ENCODE peak calls at places on chromosomes 2 and 18, in ten cellular contexts. N is HCT116, P is HepG2, Y is K562, U is hepatocyte, I is mammary epithelial cell, S is MM.1S, G is neural progenitor cell, C is PC-3, K is H9. E is an unnamed sample.

GRCh38 chr2:27264253-27264752 is 1.5 kb upstream of the SLC30A3 start:
- DNase-seq in K (peak; percentile 63), P (no peak), I (no peak), G (peak; percentile 58), N (no peak), C (no peak), S (peak; percentile 12), Y (no peak), U (peak; percentile 39), E (peak; percentile 22)

GRCh38 chr2:12222561-12222960 is 476.1 kb downstream of the LPIN1 start:
- DNase-seq in U (no peak), C (peak; percentile 11), G (no peak), P (no peak), S (no peak), K (no peak), I (peak; percentile 28), N (no peak), Y (no peak), E (no peak)

GRCh38 chr2:10265328-10266132 is 37.2 kb upstream of the HPCAL1 start:
- DNase-seq in P (no peak), S (no peak), G (no peak), K (no peak), N (no peak), I (no peak), U (no peak), C (no peak), Y (no peak), E (no peak)

GRCh38 chr2:105411720-105412407 is 13.0 kb upstream of the FHL2 start:
- DNase-seq in K (no peak), Y (no peak), I (no peak), G (no peak), C (peak; percentile 55), S (no peak), P (no peak), N (no peak), U (peak; percentile 42), E (no peak)

GRCh38 chr18:76452357-76452756 is 42.7 kb downstream of the ZNF516 start:
- DNase-seq in N (no peak), U (no peak), Y (no peak), I (no peak), G (no peak), S (no peak), K (no peak), C (no peak), P (no peak), E (no peak)

GRCh38 chr2:1728821-1729220 is 15.5 kb downstream of the PXDN start:
- DNase-seq in G (peak; percentile 67), Y (no peak), S (no peak), P (no peak), U (peak; percentile 74), I (no peak), N (no peak), C (peak; percentile 64), K (peak; percentile 74), E (no peak)

GRCh38 chr2:42359304-42359749 is 1.7 kb downstream of the COX7A2L start:
- DNase-seq in Y (no peak), P (no peak), N (no peak), K (no peak), G (no peak), S (peak; percentile 35), C (no peak), I (peak; percentile 26), U (no peak), E (peak; percentile 24)

GRCh38 chr18:45161850-45162249 is 453.4 kb upstream of the SLC14A2 start:
- DNase-seq in Y (no peak), K (no peak), N (no peak), G (no peak), C (no peak), S (peak; percentile 7), P (no peak), I (no peak), U (no peak), E (no peak)

GRCh38 chr2:127078691-127079270 is 28.2 kb downstream of the BIN1 start:
- DNase-seq in U (no peak), K (no peak), G (no peak), S (no peak), Y (no peak), C (no peak), I (no peak), P (no peak), N (no peak), E (no peak)

GRCh38 chr2:127078028-127078427 is 28.9 kb downstream of the BIN1 start:
- DNase-seq in K (no peak), Y (no peak), P (no peak), G (no peak), C (no peak), S (no peak), U (no peak), I (no peak), N (no peak), E (no peak)

GRCh38 chr2:127080941-127081769 is 25.8 kb downstream of the BIN1 start:
- DNase-seq in K (no peak), N (no peak), S (no peak), I (no peak), G (no peak), C (no peak), Y (no peak), P (no peak), U (no peak), E (peak; percentile 19)

GRCh38 chr2:127080226-127080940 is 26.6 kb downstream of the BIN1 start:
- DNase-seq in C (no peak), U (peak; percentile 76), G (no peak), N (no peak), P (peak; percentile 38), I (no peak), K (no peak), Y (peak; percentile 69), S (no peak), E (no peak)

DNA sequence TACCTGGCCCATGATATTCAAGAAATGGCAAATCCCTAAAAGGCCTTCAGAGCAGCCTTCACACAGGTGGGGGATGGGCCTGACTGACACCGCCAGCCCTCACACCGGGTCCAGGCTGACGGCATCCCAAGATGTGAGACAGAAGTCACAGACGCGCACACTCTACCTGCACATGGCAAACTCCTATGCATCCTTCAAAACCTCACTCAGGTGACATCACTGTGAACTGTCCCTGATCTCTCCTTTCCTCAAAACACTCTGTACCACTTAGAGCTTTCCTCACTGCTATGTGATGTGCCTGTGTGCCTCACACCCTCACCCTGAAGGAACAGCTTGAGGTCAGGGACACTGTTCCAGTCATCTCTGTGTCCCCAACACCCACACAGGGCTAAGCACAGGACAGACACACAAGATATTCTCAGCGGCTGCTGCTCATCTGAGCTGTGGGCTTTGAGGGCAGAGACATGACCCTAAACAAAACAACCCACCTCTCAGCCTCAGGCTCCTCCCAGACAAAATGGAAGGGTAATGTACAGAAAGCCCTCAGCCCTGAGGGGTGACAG is 27.5 kb downstream of the BIN1 start:
- DNase-seq in G (no peak), S (no peak), C (no peak), I (no peak), P (no peak), K (no peak), N (no peak), U (no peak), Y (no peak), E (no peak)
- H3K79me2 ChIP-seq in G (peaks cover 4% of the 10 kb centered on the region), S (no peaks in the 10 kb centered on the region), C (peaks cover 16% of the 10 kb centered on the region), I (no peaks in the 10 kb centered on the region), P (no peaks in the 10 kb centered on the region), K (no peaks in the 10 kb centered on the region), N (no peaks in the 10 kb centered on the region), U (peaks cover 89% of the 10 kb centered on the region), Y (no peaks in the 10 kb centered on the region), E (no peaks in the 10 kb centered on the region)

GRCh38 chr2:144328933-144329332 is 191.0 kb downstream of the ZEB2 start:
- DNase-seq in U (no peak), Y (no peak), N (no peak), I (no peak), S (no peak), C (no peak), P (no peak), G (no peak), K (no peak), E (no peak)

GRCh38 chr2:144331652-144332355 is 188.1 kb downstream of the ZEB2 start:
- DNase-seq in Y (peak; percentile 56), N (peak; percentile 29), I (no peak), S (no peak), K (peak; percentile 58), U (no peak), C (no peak), P (no peak), G (peak; percentile 62), E (no peak)

GRCh38 chr2:144326845-144327244 is 193.1 kb downstream of the ZEB2 start:
- DNase-seq in C (peak; percentile 25), K (no peak), I (no peak), Y (no peak), P (no peak), G (no peak), U (no peak), N (no peak), S (no peak), E (no peak)

GRCh38 chr2:144330951-144331651 is 188.8 kb downstream of the ZEB2 start:
- DNase-seq in U (peak; percentile 16), S (peak; percentile 21), G (no peak), C (peak; percentile 17), N (no peak), K (no peak), I (peak; percentile 16), P (no peak), Y (no peak), E (peak; percentile 33)

GRCh38 chr2:144329472-144329871 is 190.4 kb downstream of the ZEB2 start:
- DNase-seq in K (no peak), S (no peak), P (no peak), N (no peak), U (no peak), G (no peak), C (no peak), I (no peak), Y (no peak), E (no peak)
- H3K79me2 ChIP-seq in K (peaks cover 4% of the 10 kb centered on the region), S (no peaks in the 10 kb centered on the region), P (no peaks in the 10 kb centered on the region), N (peaks cover 34% of the 10 kb centered on the region), U (peaks cover 46% of the 10 kb centered on the region), G (peaks cover 64% of the 10 kb centered on the region), C (peaks cover 36% of the 10 kb centered on the region), I (peaks cover 34% of the 10 kb centered on the region), Y (peaks cover 36% of the 10 kb centered on the region), E (peaks cover 69% of the 10 kb centered on the region)

GRCh38 chr2:174600349-174600748 is 2.7 kb upstream of the WIPF1 start:
- DNase-seq in I (no peak), Y (no peak), C (no peak), U (no peak), N (no peak), K (no peak), S (no peak), G (no peak), P (no peak), E (peak; percentile 43)
- H3K79me2 ChIP-seq in I (no peaks in the 10 kb centered on the region), Y (no peaks in the 10 kb centered on the region), C (no peaks in the 10 kb centered on the region), U (no peaks in the 10 kb centered on the region), N (no peaks in the 10 kb centered on the region), K (no peaks in the 10 kb centered on the region), S (peaks cover 99% of the 10 kb centered on the region), G (no peaks in the 10 kb centered on the region), P (no peaks in the 10 kb centered on the region), E (peaks cover 40% of the 10 kb centered on the region)

GRCh38 chr2:32962652-32963051 is 15.9 kb downstream of the LTBP1 start:
- DNase-seq in Y (no peak), I (no peak), N (no peak), C (no peak), S (no peak), P (no peak), G (no peak), U (no peak), K (no peak), E (no peak)

GRCh38 chr2:32965523-32966171 is 18.9 kb downstream of the LTBP1 start:
- DNase-seq in G (no peak), P (no peak), Y (no peak), U (no peak), S (no peak), I (no peak), C (no peak), N (no peak), K (no peak), E (no peak)

GRCh38 chr2:32960238-32960637 is 13.5 kb downstream of the LTBP1 start:
- DNase-seq in G (no peak), N (no peak), P (no peak), S (no peak), U (no peak), Y (no peak), I (no peak), C (no peak), K (no peak), E (no peak)

GRCh38 chr2:32960647-32961403 is 14.1 kb downstream of the LTBP1 start:
- DNase-seq in S (no peak), K (no peak), I (no peak), U (no peak), N (no peak), Y (peak; percentile 78), G (no peak), P (no peak), C (no peak), E (no peak)

GRCh38 chr2:32963941-32964340 is 17.2 kb downstream of the LTBP1 start:
- DNase-seq in C (peak; percentile 49), P (no peak), G (no peak), S (no peak), I (no peak), K (no peak), Y (no peak), U (no peak), N (no peak), E (no peak)
- H3K79me2 ChIP-seq in C (no peaks in the 10 kb centered on the region), P (no peaks in the 10 kb centered on the region), G (peaks cover 5% of the 10 kb centered on the region), S (no peaks in the 10 kb centered on the region), I (no peaks in the 10 kb centered on the region), K (no peaks in the 10 kb centered on the region), Y (peaks cover 10% of the 10 kb centered on the region), U (peaks cover 11% of the 10 kb centered on the region), N (no peaks in the 10 kb centered on the region), E (peaks cover 89% of the 10 kb centered on the region)